ENCODE peak calls at places on chromosomes 12 and 14, in seven cellular contexts. K is upper lobe of right lung, T is prostate gland, Y is cardiac fibroblast, N is type B pancreatic cell, X is fibroblast of lung, Z is heart left ventricle. J is an unnamed sample.
A peak's percentile ranks its signal among the peaks of the same experiment; 100 is the strongest.

GRCh38 chr12:14357496-14357895 is 8.0 kb upstream of the ATF7IP start:
- DNase-seq in N (no peak), T (no peak), Y (no peak), Z (no peak), X (no peak), K (no peak), J (no peak)

GRCh38 chr12:79127268-79127895 is 262.8 kb downstream of the SYT1 start:
- DNase-seq in Z (no peak), X (peak; percentile 95), K (no peak), N (no peak), Y (peak; percentile 86), T (no peak), J (no peak)

GRCh38 chr14:52086755-52087154 is 17.9 kb upstream of the NID2 start:
- DNase-seq in N (no peak), X (peak; percentile 55), Y (no peak), T (no peak), Z (no peak), K (no peak), J (no peak)

GRCh38 chr14:50773632-50774541 is 57.1 kb downstream of the NIN start:
- DNase-seq in Z (peak; percentile 25), K (no peak), Y (peak; percentile 41), T (peak; percentile 68), N (no peak), X (peak; percentile 64), J (peak; percentile 49)

GRCh38 chr12:60148109-60148508 is 552.3 kb downstream of the SLC16A7 start:
- DNase-seq in Z (no peak), K (no peak), Y (peak; percentile 93), X (peak; percentile 82), N (no peak), T (no peak), J (no peak)

GRCh38 chr12:56119361-56119796 is 1.3 kb downstream of the ZC3H10 start:
- DNase-seq in X (peak; percentile 95), Z (peak; percentile 77), K (no peak), N (no peak), T (peak; percentile 68), Y (peak; percentile 97), J (peak; percentile 73)

GRCh38 chr12:98618952-98619351 is 25.5 kb downstream of the SLC25A3 start:
- DNase-seq in Y (peak; percentile 82), N (no peak), Z (no peak), K (no peak), T (no peak), X (peak; percentile 84), J (no peak)

GRCh38 chr14:101110729-101111619 is 207.5 kb upstream of the RTL1 start:
- DNase-seq in T (no peak), Y (no peak), K (peak; percentile 56), Z (no peak), N (peak; percentile 66), X (no peak), J (no peak)

GRCh38 chr12:51591020-51591901 is at the start of gene SCN8A:
- DNase-seq in X (peak; percentile 32), N (peak; percentile 78), K (peak; percentile 67), Z (peak; percentile 34), Y (peak; percentile 7), T (peak; percentile 17), J (peak; percentile 67)

GRCh38 chr12:4194661-4195060 is 78.9 kb upstream of the CCND2 start:
- DNase-seq in T (no peak), Y (no peak), K (no peak), Z (no peak), N (peak; percentile 54), X (no peak), J (no peak)

GRCh38 chr12:131749618-131750315 is 38.9 kb downstream of the SFSWAP start:
- DNase-seq in Z (no peak), K (no peak), Y (no peak), T (no peak), N (no peak), X (no peak), J (no peak)

GRCh38 chr12:586318-587071 is 76.8 kb downstream of the NINJ2 start:
- DNase-seq in T (no peak), N (no peak), Z (peak; percentile 20), X (no peak), K (no peak), Y (no peak), J (no peak)

GRCh38 chr12:107225626-107226025 is 132.3 kb upstream of the CRY1 start:
- DNase-seq in K (no peak), T (no peak), Z (no peak), N (no peak), X (peak; percentile 14), Y (peak; percentile 2), J (no peak)

GRCh38 chr12:2691001-2691339 is 103.8 kb upstream of the FKBP4 start:
- DNase-seq in T (no peak), Z (no peak), X (peak; percentile 21), K (no peak), N (peak; percentile 71), Y (peak; percentile 12), J (no peak)

GRCh38 chr12:77231548-77231947 is 166.2 kb upstream of the E2F7 start:
- DNase-seq in K (peak; percentile 75), Z (peak; percentile 75), X (peak; percentile 92), Y (peak; percentile 95), N (no peak), T (peak; percentile 6), J (no peak)

GRCh38 chr14:70619708-70620107 is 19.3 kb upstream of the MED6 start:
- DNase-seq in Y (no peak), K (no peak), X (no peak), Z (no peak), T (no peak), N (no peak), J (no peak)

GRCh38 chr14:70616646-70617045 is 16.2 kb upstream of the MED6 start:
- DNase-seq in T (no peak), X (no peak), N (no peak), Y (no peak), Z (no peak), K (no peak), J (no peak)

GRCh38 chr14:70624972-70625371 is 16.7 kb upstream of the TTC9 start:
- DNase-seq in Z (no peak), Y (no peak), X (no peak), T (no peak), N (no peak), K (no peak), J (no peak)

GRCh38 chr14:70622111-70622712 is 19.5 kb upstream of the TTC9 start:
- DNase-seq in T (peak; percentile 47), Z (no peak), Y (peak; percentile 31), X (peak; percentile 12), K (no peak), N (no peak), J (peak; percentile 52)
- TF ChIP-seq CTCF in T (peak; percentile 30), Z (peak; percentile 45), Y (peak; percentile 70), X (peak; percentile 89), K (peak; percentile 72), N (peak; percentile 72), J (peak; percentile 68)

GRCh38 chr12:53070901-53071492 is 8.2 kb downstream of the SPRYD3 start:
- DNase-seq in K (peak; percentile 59), X (no peak), T (no peak), N (no peak), Y (no peak), Z (no peak), J (no peak)

GRCh38 chr12:53074290-53074998 is 4.7 kb downstream of the SPRYD3 start:
- DNase-seq in T (no peak), Y (no peak), X (no peak), Z (no peak), N (no peak), K (peak; percentile 55), J (no peak)

GRCh38 chr12:53069621-53070410 is 9.4 kb downstream of the SPRYD3 start:
- DNase-seq in T (no peak), Y (no peak), N (no peak), K (peak; percentile 52), Z (peak; percentile 52), X (no peak), J (no peak)

GRCh38 chr12:53073881-53074280 is 5.3 kb downstream of the SPRYD3 start:
- DNase-seq in K (peak; percentile 61), Y (no peak), N (no peak), T (no peak), X (no peak), Z (no peak), J (no peak)

DNA sequence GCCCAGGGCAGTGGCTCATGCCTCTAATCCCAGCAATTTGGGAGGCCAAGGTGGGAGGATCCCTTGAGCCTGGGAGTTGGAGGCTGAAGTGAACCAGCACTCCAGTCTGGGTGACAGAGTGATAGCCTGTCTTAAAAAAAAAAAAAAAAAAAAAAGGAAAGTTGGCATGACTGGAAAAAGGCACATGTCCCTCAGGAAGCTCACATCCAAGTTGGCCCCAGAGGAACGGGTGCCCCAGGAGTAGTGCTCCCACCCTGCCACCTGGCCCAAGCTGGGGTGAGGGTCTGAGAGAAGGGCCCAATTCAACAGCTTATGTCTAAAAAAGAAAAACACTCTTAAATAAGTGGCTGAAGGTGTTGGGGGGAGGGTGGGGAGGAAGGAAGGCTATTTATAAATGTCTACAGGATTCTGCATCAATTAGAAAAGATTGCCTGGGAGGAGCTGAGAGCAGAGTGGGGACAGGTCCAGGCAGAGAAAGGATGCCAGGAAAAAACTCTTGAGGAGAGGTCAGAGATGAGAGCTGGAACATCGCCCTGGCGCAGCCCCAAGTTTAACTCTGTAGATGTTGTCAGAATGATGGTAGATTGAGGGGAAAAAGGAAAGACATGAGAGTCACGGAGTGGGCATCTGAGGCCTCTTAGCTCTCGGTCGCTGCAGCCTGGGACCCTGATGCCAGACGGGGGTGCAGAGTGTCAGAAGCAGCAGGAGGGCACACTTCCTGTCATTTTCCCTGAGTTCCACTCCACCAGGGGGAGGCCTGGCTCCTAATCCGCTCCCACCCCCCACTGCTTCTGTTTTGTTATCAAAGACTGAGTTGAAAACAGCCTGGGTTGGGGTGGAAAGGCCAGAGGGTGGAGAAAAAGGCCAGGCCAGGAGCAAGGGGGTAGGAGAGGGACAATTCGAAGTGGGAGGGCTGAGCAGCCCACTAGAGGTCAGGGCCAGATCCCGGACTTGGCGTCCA is 7.3 kb downstream of the SPRYD3 start:
- DNase-seq in X (peak; percentile 73), Y (peak; percentile 90), N (no peak), Z (peak; percentile 87), T (no peak), K (peak; percentile 69), J (no peak)
- TF ChIP-seq CTCF in X (peak; percentile 25), Y (peak; percentile 14), N (no peak), Z (no peak), T (no peak), K (peak; percentile 7), J (no peak)

GRCh38 chr14:77123381-77124344 is 17.9 kb downstream of the ZDHHC22 start:
- DNase-seq in X (no peak), K (peak; percentile 85), N (no peak), T (peak; percentile 94), Y (no peak), Z (peak; percentile 76), J (no peak)

GRCh38 chr14:77126074-77126325 is 15.6 kb downstream of the ZDHHC22 start:
- DNase-seq in Y (no peak), T (no peak), N (no peak), K (no peak), X (no peak), Z (no peak), J (no peak)

GRCh38 chr14:77124345-77125274 is 17.0 kb downstream of the ZDHHC22 start:
- DNase-seq in T (peak; percentile 37), K (peak; percentile 74), X (peak; percentile 27), N (no peak), Y (peak; percentile 42), Z (peak; percentile 75), J (peak; percentile 86)

GRCh38 chr14:77126461-77126990 is 15.1 kb downstream of the ZDHHC22 start:
- DNase-seq in X (no peak), N (no peak), K (no peak), Z (no peak), Y (no peak), T (no peak), J (no peak)

GRCh38 chr14:77125275-77126073 is 16.1 kb downstream of the ZDHHC22 start:
- DNase-seq in X (no peak), N (no peak), Y (no peak), Z (no peak), K (no peak), T (no peak), J (no peak)
- TF ChIP-seq CTCF in X (peak; percentile 3), N (peak; percentile 32), Y (no peak), Z (no peak), K (no peak), T (peak; percentile 6), J (no peak)

GRCh38 chr12:17928708-17929366 is 161.2 kb downstream of the RERGL start:
- DNase-seq in Y (no peak), K (no peak), X (peak; percentile 3), N (no peak), Z (no peak), T (no peak), J (no peak)
- TF ChIP-seq CTCF in Y (peak; percentile 26), K (no peak), X (no peak), N (no peak), Z (no peak), T (no peak), J (no peak)